ENCODE peak calls at places on chromosomes 3 and 15, in five cellular contexts. J, V, U, K and C are unnamed samples.

GRCh38 chr3:160016972-160017371 is 28.3 kb downstream of the IL12A start:
- DNase-seq in J (no peak), K (peak), U (no peak), V (no peak), C (no peak)

GRCh38 chr15:48693474-48693873 is 48.0 kb upstream of the FBN1 start:
- DNase-seq in V (no peak), U (no peak), K (no peak), J (no peak), C (no peak)

GRCh38 chr3:69806735-69807438 is 67.6 kb downstream of the MITF start:
- DNase-seq in U (no peak), V (no peak), K (no peak), J (no peak), C (no peak)

GRCh38 chr3:107208100-107208499 is 169.1 kb upstream of the CCDC54 start:
- DNase-seq in J (peak), V (no peak), K (no peak), U (no peak), C (no peak)

GRCh38 chr3:16176391-16177030 is 2.0 kb downstream of the GALNT15 start:
- DNase-seq in U (no peak), V (no peak), J (no peak), K (no peak), C (no peak)

GRCh38 chr15:61501815-61502214 is 272.7 kb upstream of the RORA start:
- DNase-seq in V (no peak), K (no peak), U (no peak), J (no peak), C (no peak)

GRCh38 chr15:90596943-90597342 is 67.2 kb downstream of the CRTC3 start:
- DNase-seq in J (no peak), V (no peak), K (no peak), U (no peak), C (no peak)

GRCh38 chr3:86978111-86978528 is 12.8 kb downstream of the VGLL3 start:
- DNase-seq in U (no peak), V (no peak), J (no peak), K (no peak), C (no peak)

GRCh38 chr3:190701096-190701532 is 161.4 kb downstream of the GMNC start:
- DNase-seq in U (peak), K (peak), J (peak), V (peak), C (no peak)

GRCh38 chr15:33040501-33040900 is 154.0 kb downstream of the FMN1 start:
- DNase-seq in K (no peak), V (no peak), U (no peak), J (no peak), C (no peak)

GRCh38 chr3:9746330-9746729 is 3.4 kb upstream of the OGG1 start:
- DNase-seq in U (no peak), J (no peak), V (no peak), K (no peak), C (no peak)

GRCh38 chr3:39275052-39275451 is 4.8 kb downstream of the CX3CR1 start:
- DNase-seq in K (no peak), U (no peak), V (no peak), J (no peak), C (no peak)

GRCh38 chr3:183274609-183275008 is 21.6 kb downstream of the B3GNT5 start:
- DNase-seq in V (no peak), J (no peak), K (no peak), U (no peak), C (no peak)

GRCh38 chr3:32857921-32858320 is 40.1 kb downstream of the TRIM71 start:
- DNase-seq in V (no peak), U (no peak), J (no peak), K (no peak), C (no peak)

DNA sequence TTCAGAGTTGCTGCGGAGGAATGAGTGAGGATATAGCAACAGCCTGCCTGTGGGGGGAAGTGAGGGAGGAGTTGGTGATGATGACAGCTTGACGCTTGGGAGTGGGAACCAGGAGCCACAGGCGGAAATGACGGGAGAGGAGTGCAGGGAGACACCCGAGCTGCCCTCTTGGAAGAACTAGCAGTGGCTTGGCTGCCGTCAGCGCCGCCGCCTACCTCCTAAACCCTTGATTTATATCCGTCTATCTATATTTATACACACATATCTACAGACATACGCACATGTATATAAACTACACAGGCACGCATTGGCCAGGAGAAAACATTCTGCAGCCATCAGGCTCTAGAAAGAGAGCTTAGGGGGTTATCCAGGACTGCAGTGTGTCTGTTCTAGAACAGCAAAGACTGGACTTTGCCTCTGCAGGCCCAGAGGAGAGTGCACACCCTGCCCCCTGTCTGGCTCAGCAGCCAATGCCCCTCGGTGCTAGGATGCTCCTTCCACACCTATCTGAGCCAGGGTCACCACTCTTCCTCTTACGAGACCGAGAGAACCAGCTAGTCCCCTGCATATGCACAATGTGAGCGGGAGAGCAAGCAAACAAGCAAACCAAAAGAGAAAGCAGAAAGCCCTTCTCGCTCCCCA is 45.3 kb upstream of the MAGEF1 start:
- DNase-seq in K (no peak), J (no peak), V (no peak), U (no peak), C (no peak)
- TF ChIP-seq ESRRA in K (no peak), J (no peak), V (no peak), U (no peak), C (no peak)

DNA sequence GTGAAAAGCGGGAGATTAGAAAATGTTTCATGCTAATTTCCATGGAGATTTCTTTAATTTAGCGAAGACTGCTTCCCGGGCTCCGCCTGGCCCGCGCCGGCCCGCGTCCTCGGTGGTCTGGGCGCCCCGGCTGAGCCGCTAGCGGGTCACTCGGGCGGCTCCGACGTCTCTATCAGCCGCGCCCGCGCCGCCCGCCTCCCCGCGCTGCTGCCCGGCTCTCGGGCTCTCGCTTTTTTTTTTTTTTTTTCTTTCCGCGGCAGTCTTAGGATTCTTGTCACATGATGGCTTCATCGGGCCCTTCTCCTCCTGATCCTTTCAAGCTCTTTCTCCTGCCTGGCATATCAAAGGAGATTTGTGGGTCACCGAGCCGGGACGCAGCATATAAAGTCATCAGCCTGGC is 617.3 kb downstream of the NR2F2 start:
- DNase-seq in J (no peak), U (peak), V (no peak), K (no peak), C (no peak)
- TF ChIP-seq ESRRA in J (no peak), U (no peak), V (no peak), K (no peak), C (no peak)

GRCh38 chr3:37862219-37862711 is 585 bp downstream of the CTDSPL start:
- DNase-seq in U (peak), V (peak), K (no peak), J (peak), C (no peak)
- TF ChIP-seq ESRRA in U (no peak), V (no peak), K (no peak), J (no peak), C (no peak)

GRCh38 chr3:54999159-54999558 is 71.3 kb upstream of the LRTM1 start:
- DNase-seq in J (peak), K (peak), U (no peak), V (peak), C (no peak)
- TF ChIP-seq ESRRA in J (no peak), K (no peak), U (no peak), V (no peak), C (no peak)

GRCh38 chr3:193975072-193975535 is 160.8 kb upstream of the HES1 start:
- DNase-seq in K (peak), J (no peak), V (no peak), U (peak), C (no peak)
- TF ChIP-seq ESRRA in K (no peak), J (no peak), V (no peak), U (no peak), C (no peak)

GRCh38 chr3:128813003-128813564 is 66.3 kb upstream of the ACAD9 start:
- DNase-seq in U (no peak), K (no peak), V (no peak), J (no peak), C (no peak)

GRCh38 chr3:128814514-128815317 is 64.7 kb upstream of the ACAD9 start:
- DNase-seq in K (no peak), U (no peak), J (no peak), V (no peak), C (no peak)

GRCh38 chr3:128820252-128820839 is 59.1 kb upstream of the ACAD9 start:
- DNase-seq in K (no peak), U (no peak), J (no peak), V (no peak), C (no peak)

GRCh38 chr3:128818186-128818787 is 61.1 kb upstream of the ACAD9 start:
- DNase-seq in J (no peak), K (no peak), V (no peak), U (no peak), C (no peak)

DNA sequence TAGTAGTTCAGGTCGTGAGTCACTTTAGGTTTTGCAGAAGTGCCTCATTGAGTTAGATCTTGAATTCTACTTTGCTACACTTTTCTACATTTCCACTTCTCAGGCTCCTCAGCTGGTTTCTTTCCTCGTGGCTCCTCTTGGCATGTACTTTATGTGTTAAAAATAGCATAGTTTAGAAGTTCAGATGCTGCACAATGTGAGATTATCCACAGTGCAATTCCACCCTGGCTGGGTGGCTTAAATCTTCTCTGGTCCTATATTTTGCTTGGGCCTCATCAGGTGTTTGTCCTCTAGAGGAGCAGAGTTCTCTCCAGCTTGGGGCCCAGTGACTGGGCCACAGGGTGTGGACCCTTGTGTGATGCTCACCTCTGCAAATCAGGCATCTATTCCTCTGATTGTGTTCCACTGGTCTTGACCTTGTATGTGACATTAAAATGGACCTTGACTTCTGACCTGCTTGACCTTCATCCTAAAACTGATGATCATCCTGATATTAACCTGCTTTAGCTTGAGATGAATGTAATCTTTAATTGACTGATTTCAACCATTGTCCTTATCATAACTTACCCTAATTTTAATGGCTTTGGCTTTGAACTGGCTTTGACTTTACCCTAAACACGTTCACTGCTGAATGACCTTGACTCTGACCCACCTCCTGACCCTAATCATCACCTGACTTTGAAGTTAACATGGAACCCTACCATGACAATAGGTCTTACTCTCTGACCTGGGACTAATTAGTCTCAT is 63.9 kb upstream of the ACAD9 start:
- DNase-seq in V (no peak), J (no peak), K (no peak), U (no peak), C (no peak)
- TF ChIP-seq ESRRA in V (peak), J (no peak), K (no peak), U (no peak), C (no peak)

DNA sequence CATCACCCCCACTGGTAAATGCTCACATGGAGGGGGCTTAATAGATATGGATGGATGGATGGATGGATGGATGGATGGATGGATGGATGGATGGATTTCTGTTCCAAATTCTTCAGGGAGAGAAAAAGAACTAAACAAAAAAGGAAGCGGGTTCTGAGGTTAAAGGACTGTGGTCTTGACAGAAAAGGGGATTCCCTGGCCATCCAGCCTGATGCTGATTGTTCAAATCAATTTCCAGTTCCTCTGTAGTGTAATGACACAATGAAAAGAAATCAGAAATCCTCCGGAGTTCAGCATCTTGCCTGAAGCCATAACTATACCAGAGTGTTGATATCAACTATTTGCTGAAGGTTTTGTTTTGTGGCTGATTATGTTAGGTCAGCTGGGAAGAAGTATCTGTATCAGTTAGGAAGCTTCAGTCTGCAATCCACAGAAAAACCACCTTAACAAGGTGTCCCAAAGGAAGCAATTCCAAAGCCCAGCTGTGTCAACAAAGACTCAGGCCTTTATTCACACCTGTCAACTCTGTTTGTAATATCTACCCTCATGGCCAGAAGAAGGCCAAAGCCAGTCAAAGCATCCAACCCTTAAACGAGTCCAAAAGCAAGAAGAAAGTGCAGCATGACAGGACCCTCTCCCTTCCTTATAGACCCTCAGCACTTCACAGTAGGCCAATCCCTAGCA is 24.5 kb upstream of the RASA2 start:
- DNase-seq in V (no peak), J (no peak), K (no peak), U (no peak), C (no peak)
- TF ChIP-seq ESRRA in V (no peak), J (no peak), K (no peak), U (no peak), C (no peak)

DNA sequence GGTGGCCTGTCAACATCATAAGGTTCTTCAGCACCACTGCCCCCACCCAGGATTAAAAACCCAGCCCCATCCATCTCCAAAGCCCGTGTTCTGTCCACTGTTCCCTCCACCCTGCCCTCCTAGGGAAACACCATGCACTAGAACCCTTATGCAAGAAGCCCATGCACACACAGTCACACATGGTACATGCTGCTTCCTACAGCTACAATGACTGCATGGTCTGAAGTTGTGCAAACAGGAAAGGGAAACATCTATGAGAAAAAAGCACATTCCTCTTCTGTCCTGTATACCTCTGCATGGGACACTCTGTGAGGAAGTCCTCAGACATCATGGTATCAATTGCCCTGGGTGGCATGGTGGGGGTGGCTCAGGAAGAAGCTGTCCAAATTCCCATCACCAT is 108.6 kb upstream of the MRPS22 start:
- DNase-seq in J (no peak), U (no peak), V (no peak), K (no peak), C (no peak)
- TF ChIP-seq ESRRA in J (no peak), U (no peak), V (no peak), K (no peak), C (no peak)

GRCh38 chr3:156664285-156665178 is 9.9 kb upstream of the TIPARP start:
- DNase-seq in V (no peak), K (no peak), J (no peak), U (no peak), C (no peak)

GRCh38 chr3:156665296-156665695 is 9.1 kb upstream of the TIPARP start:
- DNase-seq in U (no peak), J (no peak), V (no peak), K (no peak), C (no peak)

GRCh38 chr3:156668073-156668763 is 6.2 kb upstream of the TIPARP start:
- DNase-seq in K (no peak), V (peak), J (no peak), U (no peak), C (no peak)

GRCh38 chr3:156670077-156670476 is 4.3 kb upstream of the TIPARP start:
- DNase-seq in U (no peak), J (no peak), K (no peak), V (no peak), C (no peak)

GRCh38 chr3:156666073-156666472 is 8.3 kb upstream of the TIPARP start:
- DNase-seq in J (no peak), K (no peak), V (no peak), U (no peak), C (no peak)
- TF ChIP-seq ESRRA in J (no peak), K (no peak), V (no peak), U (no peak), C (no peak)